ENCODE peak calls at places on chromosomes 1 and 21, in five cellular contexts. A, E, K, Q and M are unnamed samples.

GRCh38 chr1:202278751-202279150 is 63.0 kb downstream of the UBE2T start:
- DNase-seq in A (no peak), K (no peak), E (no peak), Q (no peak), M (no peak)

GRCh38 chr1:197467881-197468280 is 199.8 kb downstream of the CRB1 start:
- DNase-seq in A (no peak), Q (no peak), K (no peak), E (no peak), M (no peak)

GRCh38 chr21:45975017-45975595 is 6.5 kb upstream of the COL6A1 start:
- DNase-seq in Q (no peak), E (no peak), A (peak), K (no peak), M (no peak)

GRCh38 chr21:25809013-25809412 is 74.2 kb downstream of the GABPA start:
- DNase-seq in E (peak), Q (no peak), A (no peak), K (no peak), M (no peak)

GRCh38 chr1:156571261-156571958 is 955 bp downstream of the IQGAP3 start:
- DNase-seq in Q (no peak), A (no peak), E (peak), K (no peak), M (no peak)

GRCh38 chr1:157678721-157679120 is 21.8 kb downstream of the FCRL3 start:
- DNase-seq in A (no peak), K (no peak), Q (no peak), E (peak), M (no peak)

GRCh38 chr1:163928080-163928479 is 606.3 kb downstream of the NUF2 start:
- DNase-seq in Q (no peak), K (no peak), A (no peak), E (no peak), M (no peak)

GRCh38 chr1:115314765-115315164 is 23.3 kb downstream of the NGF start:
- DNase-seq in A (no peak), E (peak), Q (no peak), K (no peak), M (no peak)

GRCh38 chr1:7300893-7301292 is 470.2 kb upstream of the VAMP3 start:
- DNase-seq in A (no peak), E (peak), Q (no peak), K (no peak), M (no peak)

GRCh38 chr1:37765937-37766664 is 1.2 kb upstream of the EPHA10 start:
- DNase-seq in E (no peak), Q (no peak), A (no peak), K (no peak), M (peak)

GRCh38 chr1:43135857-43136781 is 36.0 kb downstream of the EBNA1BP2 start:
- DNase-seq in A (no peak), E (peak), Q (no peak), K (no peak), M (no peak)

GRCh38 chr1:12095822-12096263 is 32.7 kb downstream of the TNFRSF8 start:
- DNase-seq in Q (no peak), K (no peak), E (peak), A (peak), M (peak)

GRCh38 chr1:89842547-89843278 is 21.9 kb downstream of the LRRC8D start:
- DNase-seq in K (no peak), A (peak), Q (no peak), E (peak), M (no peak)

GRCh38 chr1:204591473-204592090 is 75.4 kb downstream of the MDM4 start:
- DNase-seq in Q (no peak), E (peak), K (no peak), A (no peak), M (no peak)

GRCh38 chr1:207806531-207807394 is 54.9 kb downstream of the CD46 start:
- DNase-seq in A (no peak), E (peak), K (no peak), Q (no peak), M (no peak)

GRCh38 chr1:183590225-183591191 is at the start of gene NCF2:
- DNase-seq in Q (no peak), K (peak), A (peak), E (peak), M (no peak)

GRCh38 chr1:184189361-184189760 is 137.8 kb downstream of the TSEN15 start:
- DNase-seq in Q (no peak), K (no peak), A (peak), E (no peak), M (peak)

GRCh38 chr1:160789702-160790611 is 6.0 kb upstream of the LY9 start:
- DNase-seq in A (no peak), Q (no peak), E (no peak), K (peak), M (no peak)

GRCh38 chr1:205630241-205630640 is 1.6 kb downstream of the ELK4 start:
- DNase-seq in K (no peak), A (no peak), Q (no peak), E (no peak), M (no peak)

GRCh38 chr1:9125325-9125724 is 3.6 kb downstream of the GPR157 start:
- DNase-seq in E (no peak), Q (no peak), A (no peak), K (no peak), M (no peak)

GRCh38 chr1:1621682-1622577 is 6.6 kb downstream of the MIB2 start:
- DNase-seq in A (no peak), K (no peak), E (no peak), Q (no peak), M (no peak)

GRCh38 chr21:36753556-36753955 is 54.6 kb downstream of the SIM2 start:
- DNase-seq in A (no peak), Q (no peak), K (no peak), E (peak), M (no peak)

GRCh38 chr1:47231314-47232186 is 475 bp downstream of the TAL1 start:
- DNase-seq in K (peak), E (peak), Q (no peak), A (peak), M (no peak)

GRCh38 chr1:153380711-153381110 is 5.3 kb upstream of the S100A12 start:
- DNase-seq in A (no peak), Q (no peak), E (no peak), K (no peak), M (no peak)

GRCh38 chr1:34856697-34857096 is 2.9 kb downstream of the SMIM12 start:
- DNase-seq in K (no peak), E (no peak), A (no peak), Q (no peak), M (no peak)

GRCh38 chr1:36580524-36580923 is 97.8 kb upstream of the CSF3R start:
- DNase-seq in A (no peak), K (no peak), E (no peak), Q (no peak), M (no peak)

GRCh38 chr1:115193026-115193425 is 103.7 kb upstream of the TSPAN2 start:
- DNase-seq in E (no peak), Q (no peak), K (no peak), A (no peak), M (no peak)

GRCh38 chr1:153615406-153615805 is 719 bp downstream of the S100A14 start:
- DNase-seq in E (peak), K (no peak), Q (no peak), A (no peak), M (no peak)

GRCh38 chr1:66446261-66447001 is 87.5 kb upstream of the SGIP1 start:
- DNase-seq in E (peak), A (peak), K (no peak), Q (no peak), M (peak)

GRCh38 chr1:212609701-212610574 is 1.4 kb downstream of the ATF3 start:
- DNase-seq in A (no peak), E (no peak), K (no peak), Q (no peak), M (no peak)

GRCh38 chr1:78649628-78650027 is at the start of gene IFI44:
- DNase-seq in Q (peak), E (peak), A (peak), K (no peak), M (no peak)

GRCh38 chr1:53549781-53550180 is 90.6 kb downstream of the DMRTB1 start:
- DNase-seq in A (no peak), Q (no peak), E (no peak), K (no peak), M (no peak)

GRCh38 chr1:27416387-27417111 is 24.1 kb downstream of the GPR3 start:
- DNase-seq in E (peak), K (no peak), Q (no peak), A (peak), M (peak)

GRCh38 chr1:108512239-108513071 is 47.4 kb upstream of the EEIG2 start:
- DNase-seq in Q (no peak), K (no peak), E (peak), A (no peak), M (no peak)

GRCh38 chr1:172149377-172149776 is 271.1 kb upstream of the C1orf105 start:
- DNase-seq in E (no peak), A (no peak), K (no peak), Q (no peak), M (no peak)

GRCh38 chr1:204274441-204274840 is 60.7 kb upstream of the GOLT1A start:
- DNase-seq in A (no peak), E (no peak), Q (no peak), K (no peak), M (no peak)

GRCh38 chr21:27764056-27764455 is 797.2 kb upstream of the ADAMTS5 start:
- DNase-seq in E (no peak), A (no peak), Q (no peak), K (no peak), M (no peak)

GRCh38 chr21:33854604-33855003 is 61.0 kb downstream of the ATP5PO start:
- DNase-seq in K (no peak), Q (no peak), A (no peak), E (peak), M (no peak)

GRCh38 chr1:5099558-5099957 is 445.1 kb downstream of the AJAP1 start:
- DNase-seq in E (peak), K (no peak), A (no peak), Q (no peak), M (no peak)
- TF ChIP-seq CTCF in E (no peak), K (no peak), A (no peak), Q (no peak), M (no peak)

GRCh38 chr1:187338762-187339412 is 510.1 kb downstream of the PLA2G4A start:
- DNase-seq in E (no peak), Q (no peak), A (no peak), K (no peak), M (no peak)
- TF ChIP-seq CTCF in E (no peak), Q (no peak), A (no peak), K (no peak), M (peak)

GRCh38 chr1:16289959-16290358 is 53.0 kb upstream of the CPLANE2 start:
- DNase-seq in E (peak), Q (no peak), K (no peak), A (no peak), M (no peak)
- TF ChIP-seq CTCF in E (no peak), Q (no peak), K (no peak), A (no peak), M (no peak)

DNA sequence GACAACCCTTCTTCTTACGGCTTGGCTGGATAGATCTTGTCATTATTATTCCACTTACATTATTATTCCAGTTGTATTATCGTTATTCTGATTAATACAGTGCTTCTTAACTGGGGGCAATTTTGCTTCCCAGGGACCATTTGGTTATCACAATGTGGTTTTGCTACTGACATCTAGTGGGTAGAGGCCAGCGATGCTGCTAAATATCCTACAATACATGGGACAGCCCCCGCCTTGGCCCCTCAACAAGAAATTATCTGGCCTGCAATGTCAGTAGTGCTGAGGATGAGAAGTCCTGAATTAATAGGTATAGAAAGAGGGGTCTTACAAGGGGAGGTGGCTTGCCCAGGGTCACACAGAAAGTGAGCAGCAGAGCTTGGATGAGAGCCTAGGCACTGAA is 105.6 kb downstream of the PTPRU start:
- DNase-seq in E (no peak), A (no peak), Q (no peak), K (no peak), M (no peak)
- TF ChIP-seq CTCF in E (no peak), A (no peak), Q (no peak), K (no peak), M (peak)

GRCh38 chr1:227805606-227806197 is 9.8 kb upstream of the PRSS38 start:
- DNase-seq in K (no peak), A (no peak), E (peak), Q (no peak), M (no peak)
- TF ChIP-seq CTCF in K (no peak), A (no peak), E (no peak), Q (no peak), M (no peak)

GRCh38 chr21:42525228-42525604 is 11.6 kb downstream of the SLC37A1 start:
- DNase-seq in E (peak), A (no peak), K (no peak), Q (no peak), M (no peak)
- TF ChIP-seq CTCF in E (no peak), A (no peak), K (no peak), Q (no peak), M (no peak)

GRCh38 chr1:23673086-23673813 is 18.4 kb upstream of the RPL11 start:
- DNase-seq in Q (no peak), E (peak), K (no peak), A (peak), M (no peak)
- TF ChIP-seq CTCF in Q (no peak), E (no peak), K (no peak), A (no peak), M (no peak)

DNA sequence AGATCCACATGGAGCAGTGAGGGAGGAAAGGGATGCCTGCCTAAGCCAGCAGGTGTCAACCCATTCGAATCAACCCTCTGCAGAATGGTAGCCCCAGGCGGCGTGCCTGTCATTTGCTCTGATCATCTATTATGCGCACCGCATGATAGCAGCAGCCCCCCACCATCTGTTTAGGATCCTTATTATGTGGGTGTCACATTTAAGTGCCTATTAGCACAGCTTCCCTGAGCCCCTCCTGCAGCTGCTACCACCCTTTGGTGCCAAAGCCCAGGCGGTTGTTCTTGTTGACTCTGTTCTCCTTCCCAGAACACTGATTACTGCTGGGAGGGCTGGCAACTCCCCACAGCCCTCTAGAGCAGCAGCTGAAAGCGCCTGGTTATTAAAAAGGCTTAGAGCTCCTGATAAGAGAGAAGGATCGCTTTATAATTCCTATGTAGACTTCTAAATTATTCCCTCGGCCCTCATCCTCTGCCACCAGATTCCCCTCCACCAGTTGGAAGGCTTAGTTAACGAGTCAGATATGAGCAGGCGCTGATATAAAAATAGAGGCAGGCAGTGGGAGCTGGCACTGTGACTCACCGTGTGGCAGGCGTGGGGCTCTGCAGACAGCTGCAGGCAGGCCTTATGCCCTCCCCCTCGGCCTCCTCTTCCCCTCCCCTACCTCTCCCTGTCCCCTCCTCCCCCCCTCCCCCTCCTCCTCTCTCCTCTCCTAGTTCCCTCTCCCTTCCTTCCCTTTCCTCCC is 23.0 kb downstream of the ACTA1 start:
- DNase-seq in Q (peak), K (no peak), E (peak), A (peak), M (peak)
- TF ChIP-seq CTCF in Q (peak), K (no peak), E (peak), A (no peak), M (peak)

DNA sequence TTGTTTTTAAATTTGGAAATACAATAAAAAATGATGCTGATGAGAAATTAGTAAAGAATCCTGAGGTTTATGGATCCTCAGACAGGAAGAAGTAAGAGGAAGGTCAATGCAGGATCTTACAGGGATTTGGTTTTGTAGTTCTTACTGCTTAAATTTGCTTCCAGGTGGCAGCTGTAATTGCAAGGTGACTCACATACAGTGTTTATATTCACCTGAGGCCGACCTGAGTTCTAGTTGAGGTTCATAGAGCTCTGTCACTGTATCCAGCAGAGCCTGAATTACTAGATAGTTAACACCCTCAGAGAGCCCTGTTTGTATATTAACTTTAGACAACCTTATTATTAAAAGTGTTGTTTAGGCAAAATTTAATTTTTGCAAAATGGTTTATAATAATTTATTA is 1.4 kb upstream of the WDR26 start:
- DNase-seq in K (no peak), E (peak), A (no peak), Q (no peak), M (no peak)
- TF ChIP-seq CTCF in K (no peak), E (no peak), A (no peak), Q (no peak), M (no peak)

GRCh38 chr1:159051436-159051835 is 25.1 kb downstream of the AIM2 start:
- DNase-seq in K (no peak), E (no peak), Q (no peak), A (no peak), M (no peak)

GRCh38 chr1:159058751-159059150 is 17.8 kb downstream of the AIM2 start:
- DNase-seq in E (no peak), K (no peak), A (no peak), Q (no peak), M (no peak)

GRCh38 chr1:159054427-159054826 is 22.1 kb downstream of the AIM2 start:
- DNase-seq in A (no peak), Q (no peak), K (no peak), E (peak), M (no peak)

GRCh38 chr1:159055181-159055621 is 21.4 kb downstream of the AIM2 start:
- DNase-seq in A (no peak), K (no peak), Q (no peak), E (peak), M (no peak)

DNA sequence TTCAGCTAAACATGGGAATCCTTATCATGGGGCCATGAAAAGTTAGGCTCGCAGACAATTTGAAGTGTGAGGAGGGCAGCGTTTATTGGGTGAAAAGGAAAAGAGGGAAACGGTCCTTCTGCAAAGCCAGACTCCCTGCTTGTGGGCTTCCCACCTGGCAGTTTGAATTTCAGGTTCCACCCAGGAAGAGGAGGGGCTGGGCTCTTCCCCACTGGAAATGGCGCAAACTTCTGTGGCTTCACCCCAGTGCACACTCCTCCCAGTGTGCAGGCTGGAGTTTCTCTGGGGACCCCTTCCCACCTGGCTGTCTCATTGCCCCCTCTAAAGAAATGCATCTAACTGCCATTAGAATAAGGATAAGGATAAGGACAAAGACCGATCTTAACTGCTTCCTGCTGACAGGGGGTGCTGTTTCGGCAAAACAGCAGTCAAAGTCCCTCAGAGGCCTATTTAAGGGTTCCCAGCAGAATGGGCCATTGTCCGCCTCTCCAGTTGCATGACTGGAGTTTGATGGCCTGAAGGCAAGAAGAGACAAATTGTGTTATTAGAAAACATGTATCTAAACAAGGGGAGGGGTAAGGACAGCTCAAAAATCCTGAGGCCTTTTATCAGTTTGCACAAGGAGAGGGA is 20.4 kb downstream of the AIM2 start:
- DNase-seq in K (no peak), Q (no peak), E (no peak), A (no peak), M (no peak)
- TF ChIP-seq CTCF in K (no peak), Q (no peak), E (peak), A (no peak), M (no peak)